ENCODE peak calls at places on chromosomes 7 and 10, in five cellular contexts. One of them, this sample, is unnamed.

GRCh38 chr7:151403764-151404163 is 6.1 kb downstream of the WDR86 start:
- DNase-seq in aorta: no peak
- DNase-seq in transverse colon: no peak
- DNase-seq in mesendoderm: no peak
- DNase-seq in heart left ventricle: no peak
- DNase-seq in this sample: no peak

GRCh38 chr7:43905209-43905946 is 1.0 kb downstream of the URGCP start:
- DNase-seq in aorta: no peak
- DNase-seq in transverse colon: peak; percentile 79
- DNase-seq in mesendoderm: peak; percentile 56
- DNase-seq in heart left ventricle: no peak
- DNase-seq in this sample: peak; percentile 80

GRCh38 chr10:48833674-48834073 is 106.0 kb downstream of the LRRC18 start:
- DNase-seq in aorta: no peak
- DNase-seq in transverse colon: no peak
- DNase-seq in mesendoderm: peak; percentile 16
- DNase-seq in heart left ventricle: no peak
- DNase-seq in this sample: no peak

GRCh38 chr7:105512926-105513526 is 9.0 kb downstream of the PUS7 start:
- DNase-seq in aorta: no peak
- DNase-seq in transverse colon: no peak
- DNase-seq in mesendoderm: no peak
- DNase-seq in heart left ventricle: no peak
- DNase-seq in this sample: no peak

GRCh38 chr10:108399466-108399865 is 1235.0 kb upstream of the SORCS1 start:
- DNase-seq in aorta: no peak
- DNase-seq in transverse colon: no peak
- DNase-seq in mesendoderm: no peak
- DNase-seq in heart left ventricle: no peak
- DNase-seq in this sample: no peak

GRCh38 chr10:110833234-110833940 is 38.3 kb upstream of the PDCD4 start:
- DNase-seq in aorta: no peak
- DNase-seq in transverse colon: no peak
- DNase-seq in mesendoderm: no peak
- DNase-seq in heart left ventricle: no peak
- DNase-seq in this sample: no peak

GRCh38 chr7:17075601-17076000 is 193.8 kb upstream of the AGR3 start:
- DNase-seq in aorta: no peak
- DNase-seq in transverse colon: no peak
- DNase-seq in mesendoderm: no peak
- DNase-seq in heart left ventricle: no peak
- DNase-seq in this sample: no peak

GRCh38 chr10:109187677-109188076 is 735.6 kb downstream of the XPNPEP1 start:
- DNase-seq in aorta: no peak
- DNase-seq in transverse colon: no peak
- DNase-seq in mesendoderm: no peak
- DNase-seq in heart left ventricle: no peak
- DNase-seq in this sample: no peak

GRCh38 chr10:81179805-81180452 is 642.2 kb downstream of the SH2D4B start:
- DNase-seq in aorta: no peak
- DNase-seq in transverse colon: peak; percentile 10
- DNase-seq in mesendoderm: peak; percentile 78
- DNase-seq in heart left ventricle: no peak
- DNase-seq in this sample: no peak

GRCh38 chr10:114412907-114413386 is 8.6 kb upstream of the AFAP1L2 start:
- DNase-seq in aorta: peak; percentile 59
- DNase-seq in transverse colon: no peak
- DNase-seq in mesendoderm: peak; percentile 38
- DNase-seq in heart left ventricle: peak; percentile 58
- DNase-seq in this sample: no peak

GRCh38 chr7:98165827-98166667 is 45.2 kb upstream of the BHLHA15 start:
- DNase-seq in aorta: peak; percentile 62
- DNase-seq in transverse colon: peak; percentile 72
- DNase-seq in mesendoderm: peak; percentile 62
- DNase-seq in heart left ventricle: peak; percentile 71
- DNase-seq in this sample: peak; percentile 78

GRCh38 chr7:55164527-55164926 is 145.7 kb downstream of the EGFR start:
- DNase-seq in aorta: no peak
- DNase-seq in transverse colon: no peak
- DNase-seq in mesendoderm: no peak
- DNase-seq in heart left ventricle: no peak
- DNase-seq in this sample: no peak

GRCh38 chr7:39271386-39271785 is 293.7 kb downstream of the POU6F2 start:
- DNase-seq in aorta: peak; percentile 78
- DNase-seq in transverse colon: peak; percentile 22
- DNase-seq in mesendoderm: peak; percentile 17
- DNase-seq in heart left ventricle: peak; percentile 62
- DNase-seq in this sample: no peak

GRCh38 chr10:97969538-97969937 is 60.9 kb downstream of the CRTAC1 start:
- DNase-seq in aorta: no peak
- DNase-seq in transverse colon: no peak
- DNase-seq in mesendoderm: no peak
- DNase-seq in heart left ventricle: no peak
- DNase-seq in this sample: no peak
- H3K27me3 ChIP-seq in aorta: no peaks in the 10 kb centered on the region
- H3K27me3 ChIP-seq in transverse colon: peaks cover 51% of the 10 kb centered on the region
- H3K27me3 ChIP-seq in mesendoderm: peaks cover 7% of the 10 kb centered on the region
- H3K27me3 ChIP-seq in heart left ventricle: peaks cover 13% of the 10 kb centered on the region
- H3K27me3 ChIP-seq in this sample: peaks cover under 1% of the 10 kb centered on the region

GRCh38 chr7:6613706-6614105 is 1.7 kb upstream of the ZNF853 start:
- DNase-seq in aorta: no peak
- DNase-seq in transverse colon: no peak
- DNase-seq in mesendoderm: peak; percentile 75
- DNase-seq in heart left ventricle: no peak
- DNase-seq in this sample: no peak

GRCh38 chr7:6618621-6619020 is 3.2 kb downstream of the ZNF853 start:
- DNase-seq in aorta: no peak
- DNase-seq in transverse colon: no peak
- DNase-seq in mesendoderm: no peak
- DNase-seq in heart left ventricle: no peak
- DNase-seq in this sample: no peak

GRCh38 chr7:6614941-6615737 is at the start of gene ZNF853:
- DNase-seq in aorta: no peak
- DNase-seq in transverse colon: no peak
- DNase-seq in mesendoderm: peak; percentile 78
- DNase-seq in heart left ventricle: no peak
- DNase-seq in this sample: no peak

GRCh38 chr7:6616854-6617643 is 1.6 kb downstream of the ZNF853 start:
- DNase-seq in aorta: no peak
- DNase-seq in transverse colon: no peak
- DNase-seq in mesendoderm: no peak
- DNase-seq in heart left ventricle: no peak
- DNase-seq in this sample: no peak

GRCh38 chr7:6615853-6616555 is 594 bp downstream of the ZNF853 start:
- DNase-seq in aorta: no peak
- DNase-seq in transverse colon: no peak
- DNase-seq in mesendoderm: peak; percentile 70
- DNase-seq in heart left ventricle: peak; percentile 32
- DNase-seq in this sample: no peak
- H3K27me3 ChIP-seq in aorta: no peaks in the 10 kb centered on the region
- H3K27me3 ChIP-seq in transverse colon: peaks cover 32% of the 10 kb centered on the region
- H3K27me3 ChIP-seq in mesendoderm: no peaks in the 10 kb centered on the region
- H3K27me3 ChIP-seq in heart left ventricle: no peaks in the 10 kb centered on the region
- H3K27me3 ChIP-seq in this sample: no peaks in the 10 kb centered on the region

GRCh38 chr10:47296941-47297340 is 3.1 kb upstream of the GDF10 start:
- DNase-seq in aorta: no peak
- DNase-seq in transverse colon: no peak
- DNase-seq in mesendoderm: no peak
- DNase-seq in heart left ventricle: no peak
- DNase-seq in this sample: no peak
- H3K27me3 ChIP-seq in aorta: no peaks in the 10 kb centered on the region
- H3K27me3 ChIP-seq in transverse colon: peaks cover 49% of the 10 kb centered on the region
- H3K27me3 ChIP-seq in mesendoderm: peaks cover 11% of the 10 kb centered on the region
- H3K27me3 ChIP-seq in heart left ventricle: peaks cover 14% of the 10 kb centered on the region
- H3K27me3 ChIP-seq in this sample: no peaks in the 10 kb centered on the region

GRCh38 chr10:65614956-65615565 is 1310.8 kb upstream of the LRRTM3 start:
- DNase-seq in aorta: no peak
- DNase-seq in transverse colon: no peak
- DNase-seq in mesendoderm: no peak
- DNase-seq in heart left ventricle: no peak
- DNase-seq in this sample: no peak

GRCh38 chr10:65611592-65611991 is 1314.2 kb upstream of the LRRTM3 start:
- DNase-seq in aorta: no peak
- DNase-seq in transverse colon: no peak
- DNase-seq in mesendoderm: no peak
- DNase-seq in heart left ventricle: no peak
- DNase-seq in this sample: no peak
- H3K27me3 ChIP-seq in aorta: no peaks in the 10 kb centered on the region
- H3K27me3 ChIP-seq in transverse colon: no peaks in the 10 kb centered on the region
- H3K27me3 ChIP-seq in mesendoderm: no peaks in the 10 kb centered on the region
- H3K27me3 ChIP-seq in heart left ventricle: no peaks in the 10 kb centered on the region
- H3K27me3 ChIP-seq in this sample: no peaks in the 10 kb centered on the region

GRCh38 chr7:19114591-19114855 is 2.9 kb downstream of the TWIST1 start:
- DNase-seq in aorta: no peak
- DNase-seq in transverse colon: no peak
- DNase-seq in mesendoderm: no peak
- DNase-seq in heart left ventricle: no peak
- DNase-seq in this sample: no peak

GRCh38 chr7:19116121-19117080 is 1.0 kb downstream of the TWIST1 start:
- DNase-seq in aorta: peak; percentile 49
- DNase-seq in transverse colon: no peak
- DNase-seq in mesendoderm: peak; percentile 63
- DNase-seq in heart left ventricle: peak; percentile 26
- DNase-seq in this sample: peak; percentile 22

GRCh38 chr7:19112290-19113000 is 5.0 kb downstream of the TWIST1 start:
- DNase-seq in aorta: peak; percentile 43
- DNase-seq in transverse colon: no peak
- DNase-seq in mesendoderm: peak; percentile 41
- DNase-seq in heart left ventricle: peak; percentile 21
- DNase-seq in this sample: no peak

GRCh38 chr7:19113001-19113349 is 4.5 kb downstream of the TWIST1 start:
- DNase-seq in aorta: no peak
- DNase-seq in transverse colon: no peak
- DNase-seq in mesendoderm: no peak
- DNase-seq in heart left ventricle: no peak
- DNase-seq in this sample: no peak

GRCh38 chr7:19113855-19114590 is 3.4 kb downstream of the TWIST1 start:
- DNase-seq in aorta: no peak
- DNase-seq in transverse colon: no peak
- DNase-seq in mesendoderm: no peak
- DNase-seq in heart left ventricle: no peak
- DNase-seq in this sample: no peak
- H3K27me3 ChIP-seq in aorta: no peaks in the 10 kb centered on the region
- H3K27me3 ChIP-seq in transverse colon: peaks cover 98% of the 10 kb centered on the region
- H3K27me3 ChIP-seq in mesendoderm: peaks cover 40% of the 10 kb centered on the region
- H3K27me3 ChIP-seq in heart left ventricle: peaks cover 71% of the 10 kb centered on the region
- H3K27me3 ChIP-seq in this sample: no peaks in the 10 kb centered on the region

DNA sequence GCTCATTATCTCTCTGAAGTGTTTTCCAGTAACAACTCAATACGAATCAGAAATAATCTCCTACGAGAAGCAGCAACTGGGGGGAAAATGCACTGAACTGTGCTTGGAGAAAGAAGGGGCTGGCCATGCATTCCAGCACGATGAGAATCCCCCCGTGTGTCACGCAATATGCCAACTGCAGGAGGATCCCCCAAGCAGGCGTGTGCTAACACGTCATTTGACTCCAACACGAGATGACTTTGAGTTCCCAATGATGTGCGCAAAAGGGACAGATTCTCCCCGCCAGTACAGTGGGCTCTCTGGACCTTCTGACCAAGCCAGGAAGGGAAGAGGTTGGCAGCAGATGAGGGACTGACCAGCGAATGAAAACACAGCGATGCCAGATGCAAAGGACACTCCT is 105.5 kb downstream of the KCNMA1 start:
- DNase-seq in aorta: no peak
- DNase-seq in transverse colon: no peak
- DNase-seq in mesendoderm: no peak
- DNase-seq in heart left ventricle: no peak
- DNase-seq in this sample: no peak
- H3K27me3 ChIP-seq in aorta: no peaks in the 10 kb centered on the region
- H3K27me3 ChIP-seq in transverse colon: no peaks in the 10 kb centered on the region
- H3K27me3 ChIP-seq in mesendoderm: no peaks in the 10 kb centered on the region
- H3K27me3 ChIP-seq in heart left ventricle: no peaks in the 10 kb centered on the region
- H3K27me3 ChIP-seq in this sample: no peaks in the 10 kb centered on the region

DNA sequence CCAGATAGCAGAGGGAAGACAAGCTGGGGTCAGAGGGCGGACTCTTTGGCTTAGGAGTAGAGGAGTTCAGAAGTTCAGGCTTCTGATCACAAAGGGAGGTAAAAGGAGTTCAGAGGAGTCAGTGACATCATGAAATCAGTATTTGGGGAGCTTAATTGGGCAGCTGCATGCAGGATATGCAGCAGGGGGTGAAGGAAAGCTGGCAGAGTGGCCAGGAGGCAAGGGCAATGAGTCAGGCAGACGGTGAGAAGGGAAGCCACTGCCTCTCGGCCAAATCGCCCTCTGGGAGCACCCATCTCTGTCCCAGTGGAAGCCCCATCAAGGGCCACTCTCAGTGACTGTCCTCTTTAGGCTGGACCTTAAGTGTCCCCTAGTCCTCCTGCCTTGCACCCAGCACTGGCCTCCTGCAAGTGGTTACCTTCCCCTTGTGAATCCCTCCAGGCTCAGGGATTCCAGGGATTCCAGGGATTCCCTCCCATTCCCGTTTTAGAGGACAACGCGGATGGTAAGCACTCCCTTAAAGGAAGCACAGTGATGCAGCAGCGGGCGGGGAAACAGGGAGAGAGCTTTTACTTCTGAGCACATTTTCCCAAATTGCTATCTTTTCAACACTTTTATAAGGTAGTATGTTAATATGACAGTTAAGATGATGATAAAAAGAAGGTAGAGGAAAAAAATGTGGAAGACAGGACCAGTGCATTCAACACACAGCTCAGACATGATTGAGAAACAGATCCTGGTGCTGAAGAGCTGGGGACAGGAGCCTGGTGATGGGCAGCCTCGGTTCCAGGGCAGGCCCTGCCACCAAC is 72.6 kb downstream of the KCNMA1 start:
- DNase-seq in aorta: peak; percentile 61
- DNase-seq in transverse colon: no peak
- DNase-seq in mesendoderm: peak; percentile 97
- DNase-seq in heart left ventricle: no peak
- DNase-seq in this sample: no peak
- H3K27me3 ChIP-seq in aorta: no peaks in the 10 kb centered on the region
- H3K27me3 ChIP-seq in transverse colon: no peaks in the 10 kb centered on the region
- H3K27me3 ChIP-seq in mesendoderm: no peaks in the 10 kb centered on the region
- H3K27me3 ChIP-seq in heart left ventricle: peaks cover 4% of the 10 kb centered on the region
- H3K27me3 ChIP-seq in this sample: no peaks in the 10 kb centered on the region

GRCh38 chr7:155425946-155426345 is 32.0 kb upstream of the EN2 start:
- DNase-seq in aorta: no peak
- DNase-seq in transverse colon: no peak
- DNase-seq in mesendoderm: no peak
- DNase-seq in heart left ventricle: no peak
- DNase-seq in this sample: peak; percentile 14
- H3K27me3 ChIP-seq in aorta: no peaks in the 10 kb centered on the region
- H3K27me3 ChIP-seq in transverse colon: peaks cover 41% of the 10 kb centered on the region
- H3K27me3 ChIP-seq in mesendoderm: no peaks in the 10 kb centered on the region
- H3K27me3 ChIP-seq in heart left ventricle: peaks cover 11% of the 10 kb centered on the region
- H3K27me3 ChIP-seq in this sample: no peaks in the 10 kb centered on the region

GRCh38 chr7:120097789-120098188 is 175.2 kb upstream of the KCND2 start:
- DNase-seq in aorta: no peak
- DNase-seq in transverse colon: no peak
- DNase-seq in mesendoderm: no peak
- DNase-seq in heart left ventricle: no peak
- DNase-seq in this sample: no peak
- H3K27me3 ChIP-seq in aorta: no peaks in the 10 kb centered on the region
- H3K27me3 ChIP-seq in transverse colon: no peaks in the 10 kb centered on the region
- H3K27me3 ChIP-seq in mesendoderm: no peaks in the 10 kb centered on the region
- H3K27me3 ChIP-seq in heart left ventricle: no peaks in the 10 kb centered on the region
- H3K27me3 ChIP-seq in this sample: no peaks in the 10 kb centered on the region

This sample was measured in right lobe of liver.